ENCODE peak calls at places on chromosomes 11 and 22, in nine cellular contexts. P is lower lobe of right lung; H is CD8-positive, alpha-beta T cell; M is dorsolateral prefrontal cortex; W is NT2/D1; C is naive thymus-derived CD4-positive, alpha-beta T cell; Z is brain microvascular endothelial cell; R is BJ; S is CD4-positive, alpha-beta memory T cell. N is an unnamed sample.

GRCh38 chr11:29093416-29093815 is 923.4 kb downstream of the KCNA4 start:
- DNase-seq in P (no peak), H (no peak), S (no peak), Z (no peak), M (no peak), R (peak; percentile 21), C (no peak), W (no peak), N (peak; percentile 43)

GRCh38 chr22:37290737-37291136 is 8.4 kb downstream of the CYTH4 start:
- DNase-seq in H (no peak), W (no peak), Z (no peak), P (no peak), C (no peak), M (no peak), S (no peak), R (no peak), N (no peak)

GRCh38 chr22:31093956-31094622 is 13.0 kb downstream of the SMTN start:
- DNase-seq in Z (no peak), P (no peak), S (no peak), M (no peak), H (no peak), W (no peak), C (no peak), R (no peak), N (no peak)

GRCh38 chr22:27378994-27379393 is 422.6 kb downstream of the MN1 start:
- DNase-seq in H (no peak), W (no peak), M (no peak), S (no peak), R (no peak), Z (no peak), P (no peak), C (no peak), N (no peak)

GRCh38 chr11:119816660-119817059 is 87.7 kb upstream of the NECTIN1 start:
- DNase-seq in M (no peak), H (no peak), C (no peak), R (no peak), W (no peak), P (no peak), S (no peak), Z (peak; percentile 68), N (no peak)

GRCh38 chr11:40186401-40187091 is 1272.9 kb downstream of the LRRC4C start:
- DNase-seq in Z (no peak), P (no peak), R (no peak), C (no peak), M (peak; percentile 80), W (no peak), H (no peak), S (no peak), N (no peak)

GRCh38 chr11:2139118-2139490 is at the start of gene IGF2:
- DNase-seq in Z (no peak), H (no peak), S (no peak), R (no peak), C (no peak), M (no peak), W (no peak), P (no peak), N (peak; percentile 53)

GRCh38 chr11:16609769-16610168 is 128.7 kb upstream of the C11orf58 start:
- DNase-seq in W (no peak), P (no peak), S (no peak), R (no peak), H (no peak), M (no peak), Z (no peak), C (no peak), N (no peak)

GRCh38 chr22:43270314-43270908 is 72.8 kb downstream of the SCUBE1 start:
- DNase-seq in H (no peak), W (no peak), C (no peak), Z (no peak), M (no peak), P (no peak), S (no peak), R (no peak), N (no peak)

GRCh38 chr11:124760205-124760652 is 1.9 kb downstream of the ESAM start:
- DNase-seq in H (no peak), W (no peak), C (no peak), P (no peak), R (no peak), M (no peak), S (no peak), Z (no peak), N (no peak)

GRCh38 chr11:8252388-8252787 is 11.3 kb downstream of the LMO1 start:
- DNase-seq in H (no peak), S (no peak), P (peak; percentile 14), W (no peak), R (no peak), C (no peak), Z (no peak), M (no peak), N (no peak)

GRCh38 chr11:99422581-99423434 is 402.1 kb downstream of the CNTN5 start:
- DNase-seq in R (no peak), S (no peak), W (peak; percentile 52), Z (no peak), C (no peak), M (no peak), H (no peak), P (no peak), N (no peak)

GRCh38 chr11:116986521-116987105 is 111.6 kb downstream of the SIK3 start:
- DNase-seq in H (no peak), Z (peak; percentile 49), S (peak; percentile 20), C (no peak), M (no peak), P (no peak), W (no peak), R (peak; percentile 49), N (no peak)

GRCh38 chr11:43923327-43924111 is 18.9 kb upstream of the C11orf96 start:
- DNase-seq in R (no peak), P (no peak), H (no peak), Z (peak; percentile 73), M (peak; percentile 78), W (no peak), C (no peak), S (no peak), N (peak; percentile 88)

GRCh38 chr11:46281374-46281831 is 3.9 kb downstream of the CREB3L1 start:
- DNase-seq in P (no peak), R (no peak), W (no peak), C (no peak), S (no peak), M (no peak), Z (no peak), H (no peak), N (peak; percentile 93)

GRCh38 chr11:36014906-36015305 is 71.0 kb downstream of the LDLRAD3 start:
- DNase-seq in H (no peak), P (no peak), W (no peak), S (no peak), R (no peak), Z (no peak), M (no peak), C (no peak), N (no peak)

GRCh38 chr22:50192825-50193204 is 7.1 kb downstream of the TRABD start:
- DNase-seq in S (peak; percentile 68), M (no peak), H (peak; percentile 69), R (no peak), C (peak; percentile 72), P (no peak), W (no peak), Z (no peak), N (no peak)

GRCh38 chr22:38033522-38034277 is 23.5 kb upstream of the PICK1 start:
- DNase-seq in R (no peak), W (no peak), P (peak; percentile 42), Z (no peak), C (no peak), M (peak; percentile 90), S (no peak), H (no peak), N (no peak)

GRCh38 chr11:86118201-86118600 is 49.3 kb upstream of the PICALM start:
- DNase-seq in H (no peak), R (no peak), Z (no peak), P (no peak), S (no peak), W (no peak), C (no peak), M (no peak), N (no peak)

GRCh38 chr11:65045728-65046127 is 4.7 kb downstream of the SAC3D1 start:
- DNase-seq in H (no peak), S (no peak), R (no peak), P (no peak), C (no peak), W (no peak), M (no peak), Z (no peak), N (no peak)
- H3K27me3 ChIP-seq in H (no peaks in the 10 kb centered on the region), S (no peaks in the 10 kb centered on the region), R (no peaks in the 10 kb centered on the region), P (no peaks in the 10 kb centered on the region), C (no peaks in the 10 kb centered on the region), W (no peaks in the 10 kb centered on the region), M (no peaks in the 10 kb centered on the region), Z (no peaks in the 10 kb centered on the region), N (no peaks in the 10 kb centered on the region)

GRCh38 chr22:48513929-48514328 is 1313.7 kb downstream of the BRD1 start:
- DNase-seq in C (no peak), Z (no peak), P (no peak), H (no peak), M (no peak), R (no peak), S (no peak), W (no peak), N (no peak)

GRCh38 chr22:48515571-48516200 is 1312.0 kb downstream of the BRD1 start:
- DNase-seq in S (no peak), C (no peak), Z (no peak), P (no peak), R (no peak), M (no peak), W (no peak), H (no peak), N (no peak)

GRCh38 chr22:48520207-48520606 is 1307.5 kb downstream of the BRD1 start:
- DNase-seq in C (no peak), W (no peak), Z (no peak), R (no peak), P (no peak), M (no peak), H (no peak), S (no peak), N (no peak)

GRCh38 chr22:48516571-48516970 is 1311.1 kb downstream of the BRD1 start:
- DNase-seq in H (no peak), R (no peak), Z (no peak), W (no peak), M (no peak), P (no peak), C (no peak), S (no peak), N (no peak)

GRCh38 chr22:48517039-48518030 is 1310.3 kb downstream of the BRD1 start:
- DNase-seq in P (no peak), C (no peak), S (no peak), W (no peak), Z (no peak), H (no peak), R (no peak), M (peak; percentile 71), N (no peak)
- H3K27me3 ChIP-seq in P (peaks cover 3% of the 10 kb centered on the region), C (no peaks in the 10 kb centered on the region), S (no peaks in the 10 kb centered on the region), W (no peaks in the 10 kb centered on the region), Z (no peaks in the 10 kb centered on the region), H (no peaks in the 10 kb centered on the region), R (no peaks in the 10 kb centered on the region), M (no peaks in the 10 kb centered on the region), N (no peaks in the 10 kb centered on the region)

GRCh38 chr11:74820763-74821162 is 72.1 kb downstream of the RNF169 start:
- DNase-seq in R (peak; percentile 74), W (no peak), C (no peak), Z (peak; percentile 90), S (no peak), P (no peak), M (no peak), H (no peak), N (peak; percentile 46)
- H3K27me3 ChIP-seq in R (no peaks in the 10 kb centered on the region), W (no peaks in the 10 kb centered on the region), C (no peaks in the 10 kb centered on the region), Z (no peaks in the 10 kb centered on the region), S (no peaks in the 10 kb centered on the region), P (no peaks in the 10 kb centered on the region), M (no peaks in the 10 kb centered on the region), H (no peaks in the 10 kb centered on the region), N (no peaks in the 10 kb centered on the region)

GRCh38 chr11:20327377-20327776 is 36.1 kb upstream of the HTATIP2 start:
- DNase-seq in H (no peak), S (no peak), M (no peak), Z (no peak), P (no peak), C (no peak), R (no peak), W (no peak), N (no peak)
- H3K27me3 ChIP-seq in H (no peaks in the 10 kb centered on the region), S (peaks cover 4% of the 10 kb centered on the region), M (no peaks in the 10 kb centered on the region), Z (no peaks in the 10 kb centered on the region), P (peaks cover 7% of the 10 kb centered on the region), C (peaks cover 5% of the 10 kb centered on the region), R (peaks cover 6% of the 10 kb centered on the region), W (no peaks in the 10 kb centered on the region), N (peaks cover 7% of the 10 kb centered on the region)

N was measured in SJSA1.